ENCODE peak calls at places on chromosomes 13 and 19, in ten cellular contexts. Y, T, X, D, F, S, U, M, R and Q are unnamed samples.

GRCh38 chr19:4375620-4376228 is 24.6 kb downstream of the SH3GL1 start:
- DNase-seq in S (no peak), D (no peak), R (peak), U (peak), X (peak), M (peak), Y (peak), T (peak), F (no peak), Q (no peak)

GRCh38 chr19:18251587-18252369 is 22.5 kb downstream of the IQCN start:
- DNase-seq in M (peak), T (peak), D (peak), U (peak), S (peak), R (peak), F (no peak), Y (peak), X (peak), Q (no peak)

GRCh38 chr19:13459351-13459750 is 46.9 kb downstream of the CACNA1A start:
- DNase-seq in U (no peak), F (no peak), M (no peak), Y (no peak), D (no peak), X (no peak), T (no peak), S (no peak), R (no peak), Q (no peak)

GRCh38 chr19:48934837-48935236 is 1.3 kb downstream of the DHDH start:
- DNase-seq in X (no peak), Y (no peak), F (no peak), D (no peak), S (no peak), M (no peak), U (no peak), R (no peak), T (no peak), Q (no peak)

GRCh38 chr13:75870397-75870801 is 234.3 kb downstream of the LMO7 start:
- DNase-seq in M (peak), T (no peak), R (peak), U (peak), X (peak), Y (peak), F (no peak), D (no peak), S (no peak), Q (no peak)

GRCh38 chr13:99282264-99283231 is 24.4 kb upstream of the GPR18 start:
- DNase-seq in M (no peak), S (no peak), F (no peak), Y (peak), U (peak), T (no peak), R (no peak), D (no peak), X (peak), Q (no peak)

GRCh38 chr19:11581740-11582139 is 4.3 kb upstream of the ACP5 start:
- DNase-seq in D (no peak), Y (peak), X (peak), F (no peak), T (peak), M (no peak), S (no peak), R (peak), U (peak), Q (no peak)

GRCh38 chr19:1248454-1249297 is at the start of gene MIDN:
- DNase-seq in X (peak), T (peak), F (no peak), M (peak), Y (peak), U (peak), S (peak), D (peak), R (peak), Q (no peak)

GRCh38 chr13:98175823-98176222 is 1.2 kb downstream of the RNF113B start:
- DNase-seq in Y (peak), X (no peak), F (no peak), S (no peak), D (no peak), R (peak), U (no peak), M (no peak), T (peak), Q (peak)

GRCh38 chr13:30289533-30289932 is 17.8 kb downstream of the KATNAL1 start:
- DNase-seq in M (no peak), S (no peak), T (no peak), R (no peak), F (no peak), X (no peak), U (no peak), D (no peak), Y (no peak), Q (no peak)

GRCh38 chr13:102089722-102090121 is 312.1 kb downstream of the FGF14 start:
- DNase-seq in U (no peak), F (no peak), T (no peak), Y (no peak), X (no peak), D (no peak), R (no peak), S (no peak), M (no peak), Q (no peak)

GRCh38 chr19:32464279-32464678 is 58.7 kb downstream of the DPY19L3 start:
- DNase-seq in M (no peak), R (peak), U (peak), F (no peak), S (no peak), D (no peak), Y (peak), T (no peak), X (peak), Q (no peak)

GRCh38 chr13:32791545-32792172 is 205.4 kb downstream of the PDS5B start:
- DNase-seq in R (peak), D (no peak), Y (peak), X (no peak), S (no peak), F (no peak), U (peak), T (no peak), M (no peak), Q (no peak)

GRCh38 chr13:32790731-32791130 is 204.5 kb downstream of the PDS5B start:
- DNase-seq in S (no peak), F (no peak), U (peak), M (no peak), X (no peak), T (no peak), Y (no peak), R (no peak), D (no peak), Q (no peak)
- TF ChIP-seq CTCF in S (no peak), F (no peak), U (no peak), M (no peak), X (no peak), T (no peak), Y (no peak), R (peak), D (no peak), Q (peak)

GRCh38 chr19:16069813-16070365 is 6.4 kb upstream of the TPM4 start:
- DNase-seq in M (no peak), T (no peak), Y (no peak), X (no peak), F (no peak), S (no peak), R (no peak), U (no peak), D (peak), Q (no peak)
- H3K4me3 ChIP-seq in M (no peak), T (peak), Y (no peak), X (peak), F (peak), S (no peak), R (no peak), U (no peak), D (peak), Q (no peak)

GRCh38 chr13:40780822-40781401 is 8.5 kb upstream of the SLC25A15 start:
- DNase-seq in T (peak), S (no peak), F (peak), Y (no peak), D (no peak), U (no peak), M (no peak), X (peak), R (peak), Q (no peak)
- TF ChIP-seq CTCF in T (no peak), S (no peak), F (no peak), Y (no peak), D (no peak), U (no peak), M (no peak), X (peak), R (peak), Q (peak)

DNA sequence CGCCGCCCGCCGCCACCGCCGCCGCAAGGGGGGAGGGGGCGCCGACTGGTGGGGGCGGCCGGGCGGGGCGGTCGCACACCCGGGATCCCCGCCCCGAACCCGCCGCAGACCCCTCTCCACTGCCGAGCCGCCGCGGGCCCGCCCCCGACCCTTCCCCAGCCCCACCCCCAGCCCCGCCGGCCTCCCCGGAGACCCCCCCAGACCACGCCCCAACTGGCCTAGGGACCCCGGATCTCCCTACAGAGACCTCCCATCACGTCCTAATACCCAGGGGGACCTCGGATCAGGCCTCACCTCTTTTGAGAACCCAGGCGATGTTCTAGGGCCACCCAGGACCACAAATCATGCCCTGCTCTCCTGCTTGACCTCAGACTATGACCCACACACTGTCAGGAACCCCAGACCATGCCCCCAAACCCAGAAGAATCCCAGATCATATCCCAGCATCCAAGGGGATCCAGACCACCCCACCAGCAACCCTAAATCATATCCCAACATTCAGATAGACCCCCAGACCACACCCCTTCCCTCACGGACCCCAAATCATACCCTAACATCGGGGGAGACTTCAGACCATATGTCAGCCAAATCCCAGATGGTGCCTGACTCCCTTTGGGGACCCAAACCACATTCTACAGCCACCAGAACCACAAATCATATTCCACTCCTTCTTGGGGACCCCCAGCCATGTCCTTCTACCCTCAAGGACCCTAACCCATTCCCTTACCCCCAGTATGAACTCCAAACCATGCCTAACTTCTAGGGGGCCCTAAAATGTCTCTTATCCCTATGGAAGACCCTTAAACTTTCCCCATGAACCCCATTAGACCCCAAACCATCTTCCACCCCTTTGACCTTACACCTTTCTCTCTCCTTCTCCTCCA is 527 bp upstream of the LRFN1 start:
- DNase-seq in U (no peak), Y (no peak), D (no peak), M (no peak), S (no peak), R (no peak), X (no peak), T (no peak), F (no peak), Q (no peak)
- H3K4me3 ChIP-seq in U (no peak), Y (no peak), D (no peak), M (no peak), S (no peak), R (no peak), X (no peak), T (no peak), F (peak), Q (no peak)